ENCODE peak calls at places on chromosome 16, in nine cellular contexts. One of them, this sample, is unnamed.
A peak's percentile ranks its signal among the peaks of the same experiment; 100 is the strongest.

GRCh38 chr16:57598437-57598836 is 30.0 kb upstream of the ADGRG1 start:
- DNase-seq in AG04450: no peak
- DNase-seq in lower leg skin: no peak
- DNase-seq in iPS DF 6.9: no peak
- DNase-seq in effector CD4-positive, alpha-beta T cell: no peak
- DNase-seq in kidney: no peak
- DNase-seq in NCI-H460: no peak
- DNase-seq in stimulated activated CD8-positive, alpha-beta memory T cell treated with anti-CD3 and anti-CD28 coated beads, Interleukin-7, amount 100 ng/mL, for 48 hours: no peak
- DNase-seq in nucleus accumbens: no peak
- DNase-seq in this sample: no peak

GRCh38 chr16:67141391-67141790 is 9.4 kb downstream of the B3GNT9 start:
- DNase-seq in AG04450: no peak
- DNase-seq in lower leg skin: no peak
- DNase-seq in iPS DF 6.9: no peak
- DNase-seq in effector CD4-positive, alpha-beta T cell: no peak
- DNase-seq in kidney: no peak
- DNase-seq in NCI-H460: no peak
- DNase-seq in stimulated activated CD8-positive, alpha-beta memory T cell treated with anti-CD3 and anti-CD28 coated beads, Interleukin-7, amount 100 ng/mL, for 48 hours: no peak
- DNase-seq in nucleus accumbens: no peak
- DNase-seq in this sample: no peak

GRCh38 chr16:86343111-86343642 is 167.2 kb upstream of the FOXF1 start:
- DNase-seq in AG04450: peak; percentile 72
- DNase-seq in lower leg skin: no peak
- DNase-seq in iPS DF 6.9: no peak
- DNase-seq in effector CD4-positive, alpha-beta T cell: no peak
- DNase-seq in kidney: no peak
- DNase-seq in NCI-H460: no peak
- DNase-seq in stimulated activated CD8-positive, alpha-beta memory T cell treated with anti-CD3 and anti-CD28 coated beads, Interleukin-7, amount 100 ng/mL, for 48 hours: no peak
- DNase-seq in nucleus accumbens: no peak
- DNase-seq in this sample: no peak

GRCh38 chr16:58859958-58860669 is 126.0 kb upstream of the GOT2 start:
- DNase-seq in AG04450: no peak
- DNase-seq in lower leg skin: no peak
- DNase-seq in iPS DF 6.9: no peak
- DNase-seq in effector CD4-positive, alpha-beta T cell: no peak
- DNase-seq in kidney: no peak
- DNase-seq in NCI-H460: no peak
- DNase-seq in stimulated activated CD8-positive, alpha-beta memory T cell treated with anti-CD3 and anti-CD28 coated beads, Interleukin-7, amount 100 ng/mL, for 48 hours: no peak
- DNase-seq in nucleus accumbens: no peak
- DNase-seq in this sample: no peak

GRCh38 chr16:85395913-85396878 is 216.9 kb upstream of the GSE1 start:
- DNase-seq in AG04450: no peak
- DNase-seq in lower leg skin: no peak
- DNase-seq in iPS DF 6.9: no peak
- DNase-seq in effector CD4-positive, alpha-beta T cell: no peak
- DNase-seq in kidney: peak; percentile 87
- DNase-seq in NCI-H460: no peak
- DNase-seq in stimulated activated CD8-positive, alpha-beta memory T cell treated with anti-CD3 and anti-CD28 coated beads, Interleukin-7, amount 100 ng/mL, for 48 hours: no peak
- DNase-seq in nucleus accumbens: no peak
- DNase-seq in this sample: no peak

GRCh38 chr16:56606071-56606687 is 2.2 kb upstream of the MT2A start:
- DNase-seq in AG04450: no peak
- DNase-seq in lower leg skin: no peak
- DNase-seq in iPS DF 6.9: no peak
- DNase-seq in effector CD4-positive, alpha-beta T cell: no peak
- DNase-seq in kidney: no peak
- DNase-seq in NCI-H460: no peak
- DNase-seq in stimulated activated CD8-positive, alpha-beta memory T cell treated with anti-CD3 and anti-CD28 coated beads, Interleukin-7, amount 100 ng/mL, for 48 hours: no peak
- DNase-seq in nucleus accumbens: no peak
- DNase-seq in this sample: no peak

GRCh38 chr16:25155553-25156460 is 44.3 kb downstream of the LCMT1 start:
- DNase-seq in AG04450: no peak
- DNase-seq in lower leg skin: no peak
- DNase-seq in iPS DF 6.9: no peak
- DNase-seq in effector CD4-positive, alpha-beta T cell: no peak
- DNase-seq in kidney: no peak
- DNase-seq in NCI-H460: no peak
- DNase-seq in stimulated activated CD8-positive, alpha-beta memory T cell treated with anti-CD3 and anti-CD28 coated beads, Interleukin-7, amount 100 ng/mL, for 48 hours: peak; percentile 15
- DNase-seq in nucleus accumbens: no peak
- DNase-seq in this sample: no peak

GRCh38 chr16:51888021-51888420 is 658.9 kb downstream of the TOX3 start:
- DNase-seq in AG04450: no peak
- DNase-seq in lower leg skin: no peak
- DNase-seq in iPS DF 6.9: no peak
- DNase-seq in effector CD4-positive, alpha-beta T cell: no peak
- DNase-seq in kidney: no peak
- DNase-seq in NCI-H460: no peak
- DNase-seq in stimulated activated CD8-positive, alpha-beta memory T cell treated with anti-CD3 and anti-CD28 coated beads, Interleukin-7, amount 100 ng/mL, for 48 hours: no peak
- DNase-seq in nucleus accumbens: no peak
- DNase-seq in this sample: no peak

GRCh38 chr16:83843657-83844056 is 35.9 kb downstream of the HSBP1 start:
- DNase-seq in AG04450: no peak
- DNase-seq in lower leg skin: peak; percentile 78
- DNase-seq in iPS DF 6.9: no peak
- DNase-seq in effector CD4-positive, alpha-beta T cell: no peak
- DNase-seq in kidney: no peak
- DNase-seq in NCI-H460: no peak
- DNase-seq in stimulated activated CD8-positive, alpha-beta memory T cell treated with anti-CD3 and anti-CD28 coated beads, Interleukin-7, amount 100 ng/mL, for 48 hours: no peak
- DNase-seq in nucleus accumbens: no peak
- DNase-seq in this sample: no peak

GRCh38 chr16:1469693-1470201 is 5.1 kb downstream of the CLCN7 start:
- DNase-seq in AG04450: no peak
- DNase-seq in lower leg skin: no peak
- DNase-seq in iPS DF 6.9: no peak
- DNase-seq in effector CD4-positive, alpha-beta T cell: no peak
- DNase-seq in kidney: no peak
- DNase-seq in NCI-H460: no peak
- DNase-seq in stimulated activated CD8-positive, alpha-beta memory T cell treated with anti-CD3 and anti-CD28 coated beads, Interleukin-7, amount 100 ng/mL, for 48 hours: no peak
- DNase-seq in nucleus accumbens: no peak
- DNase-seq in this sample: no peak

GRCh38 chr16:10338426-10338825 is 47.4 kb upstream of the ATF7IP2 start:
- DNase-seq in AG04450: no peak
- DNase-seq in lower leg skin: no peak
- DNase-seq in iPS DF 6.9: no peak
- DNase-seq in effector CD4-positive, alpha-beta T cell: no peak
- DNase-seq in kidney: no peak
- DNase-seq in NCI-H460: no peak
- DNase-seq in stimulated activated CD8-positive, alpha-beta memory T cell treated with anti-CD3 and anti-CD28 coated beads, Interleukin-7, amount 100 ng/mL, for 48 hours: no peak
- DNase-seq in nucleus accumbens: no peak
- DNase-seq in this sample: no peak

GRCh38 chr16:46811682-46812081 is 19.3 kb downstream of the C16orf87 start:
- DNase-seq in AG04450: no peak
- DNase-seq in lower leg skin: no peak
- DNase-seq in iPS DF 6.9: no peak
- DNase-seq in effector CD4-positive, alpha-beta T cell: no peak
- DNase-seq in kidney: no peak
- DNase-seq in NCI-H460: no peak
- DNase-seq in stimulated activated CD8-positive, alpha-beta memory T cell treated with anti-CD3 and anti-CD28 coated beads, Interleukin-7, amount 100 ng/mL, for 48 hours: no peak
- DNase-seq in nucleus accumbens: no peak
- DNase-seq in this sample: no peak

GRCh38 chr16:88005968-88006367 is 54.7 kb downstream of the BANP start:
- DNase-seq in AG04450: no peak
- DNase-seq in lower leg skin: peak; percentile 58
- DNase-seq in iPS DF 6.9: no peak
- DNase-seq in effector CD4-positive, alpha-beta T cell: no peak
- DNase-seq in kidney: no peak
- DNase-seq in NCI-H460: no peak
- DNase-seq in stimulated activated CD8-positive, alpha-beta memory T cell treated with anti-CD3 and anti-CD28 coated beads, Interleukin-7, amount 100 ng/mL, for 48 hours: no peak
- DNase-seq in nucleus accumbens: no peak
- DNase-seq in this sample: no peak

GRCh38 chr16:71629617-71630016 is 3.6 kb downstream of the MARVELD3 start:
- DNase-seq in AG04450: no peak
- DNase-seq in lower leg skin: no peak
- DNase-seq in iPS DF 6.9: no peak
- DNase-seq in effector CD4-positive, alpha-beta T cell: no peak
- DNase-seq in kidney: no peak
- DNase-seq in NCI-H460: no peak
- DNase-seq in stimulated activated CD8-positive, alpha-beta memory T cell treated with anti-CD3 and anti-CD28 coated beads, Interleukin-7, amount 100 ng/mL, for 48 hours: no peak
- DNase-seq in nucleus accumbens: no peak
- DNase-seq in this sample: no peak

GRCh38 chr16:85460983-85461813 is 151.9 kb upstream of the GSE1 start:
- DNase-seq in AG04450: peak; percentile 10
- DNase-seq in lower leg skin: no peak
- DNase-seq in iPS DF 6.9: no peak
- DNase-seq in effector CD4-positive, alpha-beta T cell: no peak
- DNase-seq in kidney: no peak
- DNase-seq in NCI-H460: no peak
- DNase-seq in stimulated activated CD8-positive, alpha-beta memory T cell treated with anti-CD3 and anti-CD28 coated beads, Interleukin-7, amount 100 ng/mL, for 48 hours: no peak
- DNase-seq in nucleus accumbens: no peak
- DNase-seq in this sample: no peak